ENCODE peak calls at places on chromosomes 16 and 17, in six cellular contexts. T, E, J, Q, Z and G are unnamed samples.

GRCh38 chr17:72385482-72385881 is 264.7 kb downstream of the SOX9 start:
- DNase-seq in Q (no peak), E (no peak), Z (no peak), T (no peak), J (no peak), G (no peak)

GRCh38 chr17:29112780-29113295 is 67.4 kb downstream of the MYO18A start:
- DNase-seq in Z (no peak), E (no peak), J (no peak), T (no peak), Q (no peak), G (no peak)

GRCh38 chr16:57107324-57107922 is 15.0 kb downstream of the CPNE2 start:
- DNase-seq in Q (no peak), E (no peak), Z (no peak), J (no peak), T (no peak), G (no peak)

GRCh38 chr16:56325956-56326355 is 99.4 kb downstream of the AMFR start:
- DNase-seq in T (no peak), Z (no peak), E (no peak), J (no peak), Q (no peak), G (no peak)

GRCh38 chr17:17054636-17055035 is 12.4 kb downstream of the MPRIP start:
- DNase-seq in T (no peak), Z (no peak), E (no peak), J (no peak), Q (no peak), G (no peak)

GRCh38 chr16:15535772-15536171 is 101.4 kb downstream of the BMERB1 start:
- DNase-seq in T (no peak), E (no peak), J (no peak), Q (no peak), Z (no peak), G (no peak)

GRCh38 chr17:51389875-51390274 is 129.5 kb downstream of the UTP18 start:
- DNase-seq in E (no peak), T (no peak), Z (no peak), Q (no peak), J (no peak), G (no peak)

GRCh38 chr16:83176802-83177201 is 550.0 kb downstream of the CDH13 start:
- DNase-seq in Z (no peak), E (no peak), Q (no peak), J (no peak), T (no peak), G (no peak)

GRCh38 chr16:86772671-86773338 is 194.5 kb downstream of the FOXL1 start:
- DNase-seq in Q (no peak), T (no peak), Z (no peak), E (no peak), J (no peak), G (peak)